ENCODE peak calls at places on chromosomes 3 and 15, in ten cellular contexts. One of them, this sample, is unnamed.
A peak's percentile ranks its signal among the peaks of the same experiment; 100 is the strongest.

GRCh38 chr15:58036579-58036978 is 28.9 kb downstream of the ALDH1A2 start:
- DNase-seq in hypothalamus: no peak
- DNase-seq in MCF 10A: no peak
- DNase-seq in activated CD4-positive, alpha-beta T cell treated with anti-CD3 and anti-CD28 coated beads, Interleukin-2, amount 50 U/mL, for 24 hours: no peak
- DNase-seq in dermis microvascular lymphatic vessel endothelial cell: no peak
- DNase-seq in stimulated activated CD8-positive, alpha-beta memory T cell treated with anti-CD3 and anti-CD28 coated beads, Interleukin-15, amount 100 ng/mL, for 1 hour: no peak
- DNase-seq in HFFc6: no peak
- DNase-seq in mucosa of gallbladder: no peak
- DNase-seq in stromal cell of bone marrow: no peak
- DNase-seq in OCI-LY7: no peak
- DNase-seq in this sample: no peak

GRCh38 chr15:100096700-100097099 is 245.1 kb downstream of the ADAMTS17 start:
- DNase-seq in hypothalamus: no peak
- DNase-seq in MCF 10A: no peak
- DNase-seq in activated CD4-positive, alpha-beta T cell treated with anti-CD3 and anti-CD28 coated beads, Interleukin-2, amount 50 U/mL, for 24 hours: no peak
- DNase-seq in dermis microvascular lymphatic vessel endothelial cell: no peak
- DNase-seq in stimulated activated CD8-positive, alpha-beta memory T cell treated with anti-CD3 and anti-CD28 coated beads, Interleukin-15, amount 100 ng/mL, for 1 hour: no peak
- DNase-seq in HFFc6: no peak
- DNase-seq in mucosa of gallbladder: no peak
- DNase-seq in stromal cell of bone marrow: no peak
- DNase-seq in OCI-LY7: no peak
- DNase-seq in this sample: no peak

GRCh38 chr3:173354124-173354523 is 43.4 kb upstream of the NLGN1 start:
- DNase-seq in hypothalamus: no peak
- DNase-seq in MCF 10A: no peak
- DNase-seq in activated CD4-positive, alpha-beta T cell treated with anti-CD3 and anti-CD28 coated beads, Interleukin-2, amount 50 U/mL, for 24 hours: no peak
- DNase-seq in dermis microvascular lymphatic vessel endothelial cell: no peak
- DNase-seq in stimulated activated CD8-positive, alpha-beta memory T cell treated with anti-CD3 and anti-CD28 coated beads, Interleukin-15, amount 100 ng/mL, for 1 hour: no peak
- DNase-seq in HFFc6: no peak
- DNase-seq in mucosa of gallbladder: no peak
- DNase-seq in stromal cell of bone marrow: no peak
- DNase-seq in OCI-LY7: no peak
- DNase-seq in this sample: no peak

GRCh38 chr3:119912220-119912619 is 130.3 kb downstream of the NR1I2 start:
- DNase-seq in hypothalamus: no peak
- DNase-seq in MCF 10A: peak; percentile 5
- DNase-seq in activated CD4-positive, alpha-beta T cell treated with anti-CD3 and anti-CD28 coated beads, Interleukin-2, amount 50 U/mL, for 24 hours: no peak
- DNase-seq in dermis microvascular lymphatic vessel endothelial cell: no peak
- DNase-seq in stimulated activated CD8-positive, alpha-beta memory T cell treated with anti-CD3 and anti-CD28 coated beads, Interleukin-15, amount 100 ng/mL, for 1 hour: no peak
- DNase-seq in HFFc6: no peak
- DNase-seq in mucosa of gallbladder: no peak
- DNase-seq in stromal cell of bone marrow: no peak
- DNase-seq in OCI-LY7: no peak
- DNase-seq in this sample: no peak

GRCh38 chr15:72116680-72117447 is 1.1 kb downstream of the MYO9A start:
- DNase-seq in hypothalamus: peak; percentile 47
- DNase-seq in MCF 10A: peak; percentile 34
- DNase-seq in activated CD4-positive, alpha-beta T cell treated with anti-CD3 and anti-CD28 coated beads, Interleukin-2, amount 50 U/mL, for 24 hours: peak; percentile 6
- DNase-seq in dermis microvascular lymphatic vessel endothelial cell: peak; percentile 50
- DNase-seq in stimulated activated CD8-positive, alpha-beta memory T cell treated with anti-CD3 and anti-CD28 coated beads, Interleukin-15, amount 100 ng/mL, for 1 hour: peak; percentile 4
- DNase-seq in HFFc6: no peak
- DNase-seq in mucosa of gallbladder: peak; percentile 11
- DNase-seq in stromal cell of bone marrow: no peak
- DNase-seq in OCI-LY7: peak; percentile 20
- DNase-seq in this sample: no peak

GRCh38 chr3:184040010-184040409 is 8.5 kb downstream of the HTR3D start:
- DNase-seq in hypothalamus: no peak
- DNase-seq in MCF 10A: peak; percentile 49
- DNase-seq in activated CD4-positive, alpha-beta T cell treated with anti-CD3 and anti-CD28 coated beads, Interleukin-2, amount 50 U/mL, for 24 hours: no peak
- DNase-seq in dermis microvascular lymphatic vessel endothelial cell: peak; percentile 48
- DNase-seq in stimulated activated CD8-positive, alpha-beta memory T cell treated with anti-CD3 and anti-CD28 coated beads, Interleukin-15, amount 100 ng/mL, for 1 hour: no peak
- DNase-seq in HFFc6: peak; percentile 72
- DNase-seq in mucosa of gallbladder: no peak
- DNase-seq in stromal cell of bone marrow: peak; percentile 13
- DNase-seq in OCI-LY7: no peak
- DNase-seq in this sample: no peak

GRCh38 chr15:52183562-52184173 is 7.5 kb downstream of the GNB5 start:
- DNase-seq in hypothalamus: no peak
- DNase-seq in MCF 10A: peak; percentile 55
- DNase-seq in activated CD4-positive, alpha-beta T cell treated with anti-CD3 and anti-CD28 coated beads, Interleukin-2, amount 50 U/mL, for 24 hours: no peak
- DNase-seq in dermis microvascular lymphatic vessel endothelial cell: peak; percentile 48
- DNase-seq in stimulated activated CD8-positive, alpha-beta memory T cell treated with anti-CD3 and anti-CD28 coated beads, Interleukin-15, amount 100 ng/mL, for 1 hour: no peak
- DNase-seq in HFFc6: peak; percentile 21
- DNase-seq in mucosa of gallbladder: peak; percentile 47
- DNase-seq in stromal cell of bone marrow: no peak
- DNase-seq in OCI-LY7: peak; percentile 75
- DNase-seq in this sample: no peak

GRCh38 chr3:52193059-52193458 is 4.9 kb upstream of the ALAS1 start:
- DNase-seq in hypothalamus: peak; percentile 46
- DNase-seq in MCF 10A: peak; percentile 93
- DNase-seq in activated CD4-positive, alpha-beta T cell treated with anti-CD3 and anti-CD28 coated beads, Interleukin-2, amount 50 U/mL, for 24 hours: no peak
- DNase-seq in dermis microvascular lymphatic vessel endothelial cell: peak; percentile 26
- DNase-seq in stimulated activated CD8-positive, alpha-beta memory T cell treated with anti-CD3 and anti-CD28 coated beads, Interleukin-15, amount 100 ng/mL, for 1 hour: no peak
- DNase-seq in HFFc6: peak; percentile 69
- DNase-seq in mucosa of gallbladder: peak; percentile 84
- DNase-seq in stromal cell of bone marrow: peak; percentile 16
- DNase-seq in OCI-LY7: no peak
- DNase-seq in this sample: no peak

GRCh38 chr15:60799885-60800728 is 321.2 kb upstream of the ICE2 start:
- DNase-seq in hypothalamus: no peak
- DNase-seq in MCF 10A: no peak
- DNase-seq in activated CD4-positive, alpha-beta T cell treated with anti-CD3 and anti-CD28 coated beads, Interleukin-2, amount 50 U/mL, for 24 hours: peak; percentile 34
- DNase-seq in dermis microvascular lymphatic vessel endothelial cell: no peak
- DNase-seq in stimulated activated CD8-positive, alpha-beta memory T cell treated with anti-CD3 and anti-CD28 coated beads, Interleukin-15, amount 100 ng/mL, for 1 hour: no peak
- DNase-seq in HFFc6: peak; percentile 15
- DNase-seq in mucosa of gallbladder: no peak
- DNase-seq in stromal cell of bone marrow: peak; percentile 43
- DNase-seq in OCI-LY7: no peak
- DNase-seq in this sample: no peak

GRCh38 chr15:51780636-51781035 is 29.2 kb downstream of the TMOD2 start:
- DNase-seq in hypothalamus: no peak
- DNase-seq in MCF 10A: peak; percentile 66
- DNase-seq in activated CD4-positive, alpha-beta T cell treated with anti-CD3 and anti-CD28 coated beads, Interleukin-2, amount 50 U/mL, for 24 hours: no peak
- DNase-seq in dermis microvascular lymphatic vessel endothelial cell: no peak
- DNase-seq in stimulated activated CD8-positive, alpha-beta memory T cell treated with anti-CD3 and anti-CD28 coated beads, Interleukin-15, amount 100 ng/mL, for 1 hour: no peak
- DNase-seq in HFFc6: no peak
- DNase-seq in mucosa of gallbladder: no peak
- DNase-seq in stromal cell of bone marrow: no peak
- DNase-seq in OCI-LY7: no peak
- DNase-seq in this sample: no peak

GRCh38 chr3:194276768-194277546 is 74.2 kb downstream of the CPN2 start:
- DNase-seq in hypothalamus: peak; percentile 20
- DNase-seq in MCF 10A: peak; percentile 90
- DNase-seq in activated CD4-positive, alpha-beta T cell treated with anti-CD3 and anti-CD28 coated beads, Interleukin-2, amount 50 U/mL, for 24 hours: no peak
- DNase-seq in dermis microvascular lymphatic vessel endothelial cell: peak; percentile 95
- DNase-seq in stimulated activated CD8-positive, alpha-beta memory T cell treated with anti-CD3 and anti-CD28 coated beads, Interleukin-15, amount 100 ng/mL, for 1 hour: no peak
- DNase-seq in HFFc6: no peak
- DNase-seq in mucosa of gallbladder: no peak
- DNase-seq in stromal cell of bone marrow: no peak
- DNase-seq in OCI-LY7: no peak
- DNase-seq in this sample: no peak

GRCh38 chr3:140233702-140234101 is 298.7 kb downstream of the CLSTN2 start:
- DNase-seq in hypothalamus: no peak
- DNase-seq in MCF 10A: no peak
- DNase-seq in activated CD4-positive, alpha-beta T cell treated with anti-CD3 and anti-CD28 coated beads, Interleukin-2, amount 50 U/mL, for 24 hours: no peak
- DNase-seq in dermis microvascular lymphatic vessel endothelial cell: no peak
- DNase-seq in stimulated activated CD8-positive, alpha-beta memory T cell treated with anti-CD3 and anti-CD28 coated beads, Interleukin-15, amount 100 ng/mL, for 1 hour: no peak
- DNase-seq in HFFc6: no peak
- DNase-seq in mucosa of gallbladder: no peak
- DNase-seq in stromal cell of bone marrow: no peak
- DNase-seq in OCI-LY7: no peak
- DNase-seq in this sample: no peak

GRCh38 chr3:8891774-8892173 is 71.5 kb downstream of the RAD18 start:
- DNase-seq in hypothalamus: no peak
- DNase-seq in MCF 10A: no peak
- DNase-seq in activated CD4-positive, alpha-beta T cell treated with anti-CD3 and anti-CD28 coated beads, Interleukin-2, amount 50 U/mL, for 24 hours: no peak
- DNase-seq in dermis microvascular lymphatic vessel endothelial cell: no peak
- DNase-seq in stimulated activated CD8-positive, alpha-beta memory T cell treated with anti-CD3 and anti-CD28 coated beads, Interleukin-15, amount 100 ng/mL, for 1 hour: no peak
- DNase-seq in HFFc6: peak; percentile 56
- DNase-seq in mucosa of gallbladder: no peak
- DNase-seq in stromal cell of bone marrow: no peak
- DNase-seq in OCI-LY7: no peak
- DNase-seq in this sample: no peak

GRCh38 chr3:140349938-140350337 is 327.9 kb upstream of the TRIM42 start:
- DNase-seq in hypothalamus: no peak
- DNase-seq in MCF 10A: no peak
- DNase-seq in activated CD4-positive, alpha-beta T cell treated with anti-CD3 and anti-CD28 coated beads, Interleukin-2, amount 50 U/mL, for 24 hours: no peak
- DNase-seq in dermis microvascular lymphatic vessel endothelial cell: no peak
- DNase-seq in stimulated activated CD8-positive, alpha-beta memory T cell treated with anti-CD3 and anti-CD28 coated beads, Interleukin-15, amount 100 ng/mL, for 1 hour: no peak
- DNase-seq in HFFc6: no peak
- DNase-seq in mucosa of gallbladder: no peak
- DNase-seq in stromal cell of bone marrow: no peak
- DNase-seq in OCI-LY7: no peak
- DNase-seq in this sample: no peak

GRCh38 chr15:89999676-90000174 is 1.4 kb upstream of the ZNF710 start:
- DNase-seq in hypothalamus: no peak
- DNase-seq in MCF 10A: peak; percentile 66
- DNase-seq in activated CD4-positive, alpha-beta T cell treated with anti-CD3 and anti-CD28 coated beads, Interleukin-2, amount 50 U/mL, for 24 hours: no peak
- DNase-seq in dermis microvascular lymphatic vessel endothelial cell: no peak
- DNase-seq in stimulated activated CD8-positive, alpha-beta memory T cell treated with anti-CD3 and anti-CD28 coated beads, Interleukin-15, amount 100 ng/mL, for 1 hour: no peak
- DNase-seq in HFFc6: peak; percentile 6
- DNase-seq in mucosa of gallbladder: no peak
- DNase-seq in stromal cell of bone marrow: no peak
- DNase-seq in OCI-LY7: no peak
- DNase-seq in this sample: no peak

GRCh38 chr3:158106773-158107461 is 697 bp upstream of the SHOX2 start:
- DNase-seq in hypothalamus: no peak
- DNase-seq in MCF 10A: peak; percentile 25
- DNase-seq in activated CD4-positive, alpha-beta T cell treated with anti-CD3 and anti-CD28 coated beads, Interleukin-2, amount 50 U/mL, for 24 hours: no peak
- DNase-seq in dermis microvascular lymphatic vessel endothelial cell: no peak
- DNase-seq in stimulated activated CD8-positive, alpha-beta memory T cell treated with anti-CD3 and anti-CD28 coated beads, Interleukin-15, amount 100 ng/mL, for 1 hour: no peak
- DNase-seq in HFFc6: no peak
- DNase-seq in mucosa of gallbladder: no peak
- DNase-seq in stromal cell of bone marrow: no peak
- DNase-seq in OCI-LY7: peak; percentile 49
- DNase-seq in this sample: no peak

GRCh38 chr3:113485161-113485609 is 29.8 kb downstream of the SPICE1 start:
- DNase-seq in hypothalamus: no peak
- DNase-seq in MCF 10A: no peak
- DNase-seq in activated CD4-positive, alpha-beta T cell treated with anti-CD3 and anti-CD28 coated beads, Interleukin-2, amount 50 U/mL, for 24 hours: no peak
- DNase-seq in dermis microvascular lymphatic vessel endothelial cell: no peak
- DNase-seq in stimulated activated CD8-positive, alpha-beta memory T cell treated with anti-CD3 and anti-CD28 coated beads, Interleukin-15, amount 100 ng/mL, for 1 hour: no peak
- DNase-seq in HFFc6: no peak
- DNase-seq in mucosa of gallbladder: peak; percentile 24
- DNase-seq in stromal cell of bone marrow: no peak
- DNase-seq in OCI-LY7: no peak
- DNase-seq in this sample: no peak

GRCh38 chr15:66007663-66008262 is 138.5 kb downstream of the RAB11A start:
- DNase-seq in hypothalamus: no peak
- DNase-seq in MCF 10A: no peak
- DNase-seq in activated CD4-positive, alpha-beta T cell treated with anti-CD3 and anti-CD28 coated beads, Interleukin-2, amount 50 U/mL, for 24 hours: no peak
- DNase-seq in dermis microvascular lymphatic vessel endothelial cell: no peak
- DNase-seq in stimulated activated CD8-positive, alpha-beta memory T cell treated with anti-CD3 and anti-CD28 coated beads, Interleukin-15, amount 100 ng/mL, for 1 hour: no peak
- DNase-seq in HFFc6: no peak
- DNase-seq in mucosa of gallbladder: no peak
- DNase-seq in stromal cell of bone marrow: no peak
- DNase-seq in OCI-LY7: peak; percentile 19
- DNase-seq in this sample: no peak

GRCh38 chr3:136093771-136094170 is 102.4 kb downstream of the MSL2 start:
- DNase-seq in hypothalamus: no peak
- DNase-seq in MCF 10A: peak; percentile 49
- DNase-seq in activated CD4-positive, alpha-beta T cell treated with anti-CD3 and anti-CD28 coated beads, Interleukin-2, amount 50 U/mL, for 24 hours: no peak
- DNase-seq in dermis microvascular lymphatic vessel endothelial cell: peak; percentile 68
- DNase-seq in stimulated activated CD8-positive, alpha-beta memory T cell treated with anti-CD3 and anti-CD28 coated beads, Interleukin-15, amount 100 ng/mL, for 1 hour: no peak
- DNase-seq in HFFc6: no peak
- DNase-seq in mucosa of gallbladder: no peak
- DNase-seq in stromal cell of bone marrow: no peak
- DNase-seq in OCI-LY7: no peak
- DNase-seq in this sample: no peak

GRCh38 chr3:14214764-14215163 is 36.1 kb downstream of the LSM3 start:
- DNase-seq in hypothalamus: no peak
- DNase-seq in MCF 10A: no peak
- DNase-seq in activated CD4-positive, alpha-beta T cell treated with anti-CD3 and anti-CD28 coated beads, Interleukin-2, amount 50 U/mL, for 24 hours: no peak
- DNase-seq in dermis microvascular lymphatic vessel endothelial cell: no peak
- DNase-seq in stimulated activated CD8-positive, alpha-beta memory T cell treated with anti-CD3 and anti-CD28 coated beads, Interleukin-15, amount 100 ng/mL, for 1 hour: no peak
- DNase-seq in HFFc6: no peak
- DNase-seq in mucosa of gallbladder: no peak
- DNase-seq in stromal cell of bone marrow: no peak
- DNase-seq in OCI-LY7: no peak
- DNase-seq in this sample: no peak

GRCh38 chr15:88645171-88646087 is 6.6 kb downstream of the ISG20 start:
- DNase-seq in hypothalamus: no peak
- DNase-seq in MCF 10A: no peak
- DNase-seq in activated CD4-positive, alpha-beta T cell treated with anti-CD3 and anti-CD28 coated beads, Interleukin-2, amount 50 U/mL, for 24 hours: no peak
- DNase-seq in dermis microvascular lymphatic vessel endothelial cell: no peak
- DNase-seq in stimulated activated CD8-positive, alpha-beta memory T cell treated with anti-CD3 and anti-CD28 coated beads, Interleukin-15, amount 100 ng/mL, for 1 hour: no peak
- DNase-seq in HFFc6: no peak
- DNase-seq in mucosa of gallbladder: no peak
- DNase-seq in stromal cell of bone marrow: no peak
- DNase-seq in OCI-LY7: peak; percentile 76
- DNase-seq in this sample: no peak

GRCh38 chr3:13850161-13850945 is 29.5 kb downstream of the WNT7A start:
- DNase-seq in hypothalamus: no peak
- DNase-seq in MCF 10A: peak; percentile 63
- DNase-seq in activated CD4-positive, alpha-beta T cell treated with anti-CD3 and anti-CD28 coated beads, Interleukin-2, amount 50 U/mL, for 24 hours: no peak
- DNase-seq in dermis microvascular lymphatic vessel endothelial cell: no peak
- DNase-seq in stimulated activated CD8-positive, alpha-beta memory T cell treated with anti-CD3 and anti-CD28 coated beads, Interleukin-15, amount 100 ng/mL, for 1 hour: no peak
- DNase-seq in HFFc6: peak; percentile 1
- DNase-seq in mucosa of gallbladder: peak; percentile 44
- DNase-seq in stromal cell of bone marrow: no peak
- DNase-seq in OCI-LY7: no peak
- DNase-seq in this sample: no peak

GRCh38 chr3:126118591-126118990 is 34.7 kb upstream of the SLC41A3 start:
- DNase-seq in hypothalamus: no peak
- DNase-seq in MCF 10A: no peak
- DNase-seq in activated CD4-positive, alpha-beta T cell treated with anti-CD3 and anti-CD28 coated beads, Interleukin-2, amount 50 U/mL, for 24 hours: no peak
- DNase-seq in dermis microvascular lymphatic vessel endothelial cell: no peak
- DNase-seq in stimulated activated CD8-positive, alpha-beta memory T cell treated with anti-CD3 and anti-CD28 coated beads, Interleukin-15, amount 100 ng/mL, for 1 hour: no peak
- DNase-seq in HFFc6: no peak
- DNase-seq in mucosa of gallbladder: no peak
- DNase-seq in stromal cell of bone marrow: no peak
- DNase-seq in OCI-LY7: no peak
- DNase-seq in this sample: no peak